ENCODE peak calls at places on chromosome 4, in nine cellular contexts. Z, W, J, U, G, Y, P, T and V are unnamed samples.

GRCh38 chr4:76830612-76831474 is 67.1 kb downstream of the SOWAHB start:
- DNase-seq in Z (peak; percentile 37), W (no peak), J (no peak), U (peak; percentile 83), G (no peak), Y (peak; percentile 93), P (peak; percentile 64), T (peak; percentile 91), V (peak; percentile 88)

GRCh38 chr4:76977731-76978350 is 28.3 kb downstream of the SEPTIN11 start:
- DNase-seq in Z (no peak), W (no peak), J (no peak), U (peak; percentile 91), G (no peak), Y (peak; percentile 75), P (no peak), T (peak; percentile 70), V (peak; percentile 85)

GRCh38 chr4:133149932-133150642 is 993 bp downstream of the PCDH10 start:
- DNase-seq in Z (peak; percentile 3), W (no peak), J (no peak), U (peak; percentile 39), G (no peak), Y (no peak), P (no peak), T (no peak), V (no peak)

GRCh38 chr4:16663722-16664121 is 234.7 kb downstream of the LDB2 start:
- DNase-seq in Z (no peak), W (no peak), J (no peak), U (peak; percentile 44), G (no peak), Y (no peak), P (no peak), T (no peak), V (peak; percentile 72)

GRCh38 chr4:84796388-84796787 is 170.1 kb downstream of the WDFY3 start:
- DNase-seq in Z (no peak), W (no peak), J (no peak), U (peak; percentile 22), G (no peak), Y (no peak), P (no peak), T (no peak), V (no peak)

GRCh38 chr4:119656986-119657635 is 28.5 kb upstream of the PDE5A start:
- DNase-seq in Z (no peak), W (no peak), J (no peak), U (peak; percentile 93), G (no peak), Y (peak; percentile 79), P (no peak), T (no peak), V (peak; percentile 22)

GRCh38 chr4:165986956-165987698 is 114.1 kb downstream of the TLL1 start:
- DNase-seq in Z (peak; percentile 43), W (no peak), J (no peak), U (no peak), G (no peak), Y (no peak), P (no peak), T (no peak), V (no peak)

GRCh38 chr4:165332502-165332901 is 5.0 kb downstream of the MSMO1 start:
- DNase-seq in Z (no peak), W (no peak), J (no peak), U (no peak), G (no peak), Y (no peak), P (no peak), T (no peak), V (no peak)

GRCh38 chr4:186725422-186726149 is 1.9 kb upstream of the FAT1 start:
- DNase-seq in Z (peak; percentile 80), W (no peak), J (peak; percentile 88), U (peak; percentile 87), G (no peak), Y (peak; percentile 66), P (no peak), T (no peak), V (peak; percentile 86)

GRCh38 chr4:94603170-94603747 is 151.5 kb downstream of the PDLIM5 start:
- DNase-seq in Z (no peak), W (no peak), J (no peak), U (peak; percentile 78), G (no peak), Y (peak; percentile 39), P (no peak), T (peak; percentile 32), V (peak; percentile 43)

GRCh38 chr4:126748736-126749135 is 884.0 kb upstream of the INTU start:
- DNase-seq in Z (no peak), W (no peak), J (no peak), U (peak; percentile 82), G (no peak), Y (peak; percentile 28), P (no peak), T (no peak), V (peak; percentile 13)

GRCh38 chr4:114495471-114495928 is 103.1 kb upstream of the UGT8 start:
- DNase-seq in Z (peak; percentile 99), W (no peak), J (no peak), U (no peak), G (no peak), Y (no peak), P (no peak), T (no peak), V (no peak)

GRCh38 chr4:33226133-33226532 is 2506.0 kb downstream of the PCDH7 start:
- DNase-seq in Z (no peak), W (peak; percentile 5), J (no peak), U (no peak), G (no peak), Y (no peak), P (no peak), T (no peak), V (no peak)

GRCh38 chr4:2827874-2828751 is 15.5 kb upstream of the ADD1 start:
- DNase-seq in Z (no peak), W (no peak), J (peak; percentile 52), U (no peak), G (no peak), Y (no peak), P (no peak), T (no peak), V (no peak)

GRCh38 chr4:159175165-159175988 is 72.5 kb downstream of the RAPGEF2 start:
- DNase-seq in Z (peak; percentile 97), W (peak; percentile 73), J (no peak), U (peak; percentile 88), G (peak; percentile 60), Y (peak; percentile 88), P (peak; percentile 71), T (peak; percentile 86), V (peak; percentile 90)
- H3K4me3 ChIP-seq in Z (no peak overlapping the region), W (peak overlapping the region; percentile 60), J (no peak overlapping the region), U (no peak overlapping the region), G (no peak overlapping the region), Y (no peak overlapping the region), P (peak overlapping the region; percentile 0), T (peak overlapping the region; percentile 16), V (peak overlapping the region; percentile 46)

GRCh38 chr4:8439168-8439567 is 1.4 kb downstream of the ACOX3 start:
- DNase-seq in Z (no peak), W (no peak), J (no peak), U (no peak), G (no peak), Y (peak; percentile 54), P (no peak), T (no peak), V (peak; percentile 12)

GRCh38 chr4:8441499-8442091 is 1.0 kb downstream of the TRMT44 start:
- DNase-seq in Z (no peak), W (no peak), J (no peak), U (no peak), G (no peak), Y (no peak), P (no peak), T (no peak), V (no peak)

GRCh38 chr4:8438743-8439142 is 1.8 kb downstream of the ACOX3 start:
- DNase-seq in Z (no peak), W (no peak), J (peak; percentile 65), U (no peak), G (no peak), Y (no peak), P (no peak), T (no peak), V (no peak)

GRCh38 chr4:8439914-8440490 is 521 bp downstream of the ACOX3 start:
- DNase-seq in Z (peak; percentile 14), W (no peak), J (no peak), U (no peak), G (no peak), Y (no peak), P (no peak), T (no peak), V (peak; percentile 63)

DNA sequence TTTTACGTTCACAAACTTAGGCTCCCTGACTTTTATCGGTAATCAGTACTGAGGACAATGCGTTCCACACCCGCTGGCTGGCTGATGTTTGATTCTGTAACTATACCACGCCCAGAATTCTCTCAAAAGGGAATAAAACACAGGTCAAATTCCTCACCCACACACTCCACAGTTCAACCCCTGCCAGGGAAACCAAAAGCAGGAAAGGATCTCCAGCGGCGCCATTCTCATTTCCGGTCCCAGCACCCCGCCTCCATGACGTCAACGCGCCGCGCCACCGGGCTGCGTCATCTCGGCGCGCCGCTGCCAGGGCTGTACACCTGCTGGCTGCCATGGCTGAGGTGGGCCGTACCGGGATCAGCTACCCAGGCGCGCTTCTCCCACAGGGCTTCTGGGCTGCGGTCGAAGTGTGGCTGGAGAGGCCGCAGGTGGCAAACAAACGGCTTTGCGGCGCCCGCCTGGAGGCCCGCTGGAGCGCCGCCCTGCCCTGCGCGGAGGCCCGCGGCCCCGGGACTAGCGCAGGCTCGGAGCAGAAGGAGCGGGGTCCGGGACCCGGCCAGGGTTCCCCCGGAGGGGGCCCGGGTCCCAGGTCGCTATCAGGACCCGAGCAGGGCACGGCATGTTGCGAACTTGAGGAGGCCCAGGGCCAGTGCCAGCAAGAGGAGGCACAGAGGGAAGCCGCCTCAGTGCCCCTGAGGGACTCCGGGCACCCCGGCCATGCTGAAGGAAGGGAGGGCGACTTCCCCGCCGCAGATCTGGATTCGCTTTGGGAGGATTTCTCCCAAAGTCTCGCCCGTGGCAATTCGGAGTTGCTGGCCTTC is at the start of the genes ACOX3 and TRMT44:
- DNase-seq in Z (peak; percentile 92), W (peak; percentile 74), J (peak; percentile 94), U (peak; percentile 89), G (no peak), Y (peak; percentile 84), P (peak; percentile 37), T (peak; percentile 86), V (peak; percentile 88)
- TF ChIP-seq CTCF in Z (no peak), W (no peak), J (no peak), U (no peak), G (no peak), Y (no peak), P (no peak), T (no peak), V (no peak)

DNA sequence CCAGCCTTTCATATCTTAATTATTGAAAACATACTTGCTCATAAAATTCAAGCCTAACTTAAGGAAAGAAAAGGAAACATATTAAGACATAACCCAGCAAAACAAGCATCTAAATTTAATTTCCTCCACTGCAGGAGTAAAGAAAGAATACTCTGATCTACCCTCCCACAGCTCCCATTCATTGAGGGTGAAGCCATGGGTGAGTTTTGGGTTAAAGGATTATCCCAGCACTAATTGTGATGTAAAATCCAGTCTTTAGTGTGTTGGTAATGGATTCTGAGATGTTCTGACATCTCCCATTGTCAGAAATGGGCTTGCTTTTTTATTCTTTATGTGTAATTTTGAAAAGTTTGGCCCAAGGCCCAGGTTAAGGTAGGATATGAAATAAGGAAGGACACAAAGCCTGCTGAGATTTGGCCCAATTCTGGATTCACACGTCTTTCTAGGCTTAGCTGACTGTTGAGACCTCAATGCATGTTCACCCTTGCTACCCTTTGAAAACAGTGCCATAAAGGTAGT is 50.4 kb downstream of the SPARCL1 start:
- DNase-seq in Z (no peak), W (no peak), J (no peak), U (no peak), G (no peak), Y (no peak), P (no peak), T (no peak), V (no peak)
- H3K4me3 ChIP-seq in Z (no peak overlapping the region), W (no peak overlapping the region), J (no peak overlapping the region), U (no peak overlapping the region), G (no peak overlapping the region), Y (no peak overlapping the region), P (no peak overlapping the region), T (no peak overlapping the region), V (no peak overlapping the region)

GRCh38 chr4:1376841-1377605 is 29.2 kb downstream of the NKX1-1 start:
- DNase-seq in Z (peak; percentile 35), W (no peak), J (peak; percentile 56), U (no peak), G (no peak), Y (no peak), P (no peak), T (no peak), V (no peak)
- TF ChIP-seq CTCF in Z (no peak), W (no peak), J (no peak), U (no peak), G (no peak), Y (no peak), P (no peak), T (no peak), V (no peak)